ENCODE peak calls at places on chromosome 16, in five cellular contexts. W is tibial artery, B is IMR-90, C is left lung, R is esophagus squamous epithelium. L is an unnamed sample.
A peak's percentile ranks its signal among the peaks of the same experiment; 100 is the strongest.

GRCh38 chr16:15035163-15035729 is 20.6 kb downstream of the NTAN1 start:
- DNase-seq in W (no peak), B (no peak), C (no peak), R (no peak), L (no peak)

GRCh38 chr16:87834668-87835473 is 34.4 kb downstream of the SLC7A5 start:
- DNase-seq in W (no peak), B (peak; percentile 65), C (no peak), R (no peak), L (no peak)

GRCh38 chr16:70706948-70707465 is 21.2 kb upstream of the MTSS2 start:
- DNase-seq in W (no peak), B (peak; percentile 91), C (no peak), R (no peak), L (no peak)

GRCh38 chr16:86739808-86740207 is 161.5 kb downstream of the FOXL1 start:
- DNase-seq in W (no peak), B (no peak), C (no peak), R (no peak), L (no peak)

GRCh38 chr16:80318107-80318506 is 222.7 kb upstream of the DYNLRB2 start:
- DNase-seq in W (no peak), B (no peak), C (no peak), R (no peak), L (no peak)

GRCh38 chr16:16062023-16062932 is 112.9 kb downstream of the ABCC1 start:
- DNase-seq in W (no peak), B (no peak), C (no peak), R (no peak), L (no peak)

GRCh38 chr16:69767459-69768229 is 5.5 kb downstream of the WWP2 start:
- DNase-seq in W (no peak), B (no peak), C (no peak), R (no peak), L (no peak)

GRCh38 chr16:70573451-70574121 is 50.0 kb downstream of the SF3B3 start:
- DNase-seq in W (peak; percentile 33), B (peak; percentile 97), C (no peak), R (no peak), L (no peak)

DNA sequence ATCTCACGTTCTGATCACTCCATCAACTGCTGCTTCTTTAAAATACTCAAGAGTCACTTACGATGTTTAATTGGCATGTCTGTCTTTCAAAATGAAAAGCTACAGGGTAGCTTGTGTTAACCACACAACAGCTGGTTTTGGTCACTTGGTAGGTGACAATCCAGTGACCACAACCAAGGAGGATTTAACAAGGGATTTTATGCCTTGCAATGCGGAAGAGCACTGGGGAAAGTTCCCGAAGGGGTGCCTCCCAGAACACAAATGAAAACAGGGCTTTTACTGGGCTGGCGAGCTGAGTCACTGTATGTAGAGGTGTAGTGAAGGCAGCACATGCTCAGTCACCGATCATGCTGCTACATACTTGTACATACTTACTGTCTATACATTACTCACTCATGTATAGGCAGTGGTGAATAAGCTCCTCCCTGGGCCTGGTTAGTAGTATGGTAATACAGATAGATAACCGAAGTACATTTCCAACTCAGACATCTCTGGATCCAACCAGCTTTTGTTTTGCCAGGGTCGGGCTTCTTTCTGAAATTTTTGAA is 483.5 kb downstream of the CDH13 start:
- DNase-seq in W (no peak), B (no peak), C (no peak), R (no peak), L (no peak)
- H3K4me3 ChIP-seq in W (no peak overlapping the region), B (no peak overlapping the region), C (no peak overlapping the region), R (no peak overlapping the region), L (no peak overlapping the region)

GRCh38 chr16:3085868-3086595 is 13.1 kb downstream of the ZSCAN10 start:
- DNase-seq in W (no peak), B (no peak), C (no peak), R (no peak), L (no peak)
- H3K27ac ChIP-seq in W (no peak overlapping the region), B (no peak overlapping the region), C (peak overlapping the region; percentile 79), R (peak overlapping the region; percentile 69), L (no peak overlapping the region)

GRCh38 chr16:19559242-19559910 is 3.9 kb downstream of the VPS35L start:
- DNase-seq in W (no peak), B (peak; percentile 69), C (no peak), R (no peak), L (no peak)
- TF ChIP-seq CTCF in W (peak; percentile 44), B (peak; percentile 70), C (peak; percentile 71), R (peak; percentile 67), L (peak; percentile 56)

DNA sequence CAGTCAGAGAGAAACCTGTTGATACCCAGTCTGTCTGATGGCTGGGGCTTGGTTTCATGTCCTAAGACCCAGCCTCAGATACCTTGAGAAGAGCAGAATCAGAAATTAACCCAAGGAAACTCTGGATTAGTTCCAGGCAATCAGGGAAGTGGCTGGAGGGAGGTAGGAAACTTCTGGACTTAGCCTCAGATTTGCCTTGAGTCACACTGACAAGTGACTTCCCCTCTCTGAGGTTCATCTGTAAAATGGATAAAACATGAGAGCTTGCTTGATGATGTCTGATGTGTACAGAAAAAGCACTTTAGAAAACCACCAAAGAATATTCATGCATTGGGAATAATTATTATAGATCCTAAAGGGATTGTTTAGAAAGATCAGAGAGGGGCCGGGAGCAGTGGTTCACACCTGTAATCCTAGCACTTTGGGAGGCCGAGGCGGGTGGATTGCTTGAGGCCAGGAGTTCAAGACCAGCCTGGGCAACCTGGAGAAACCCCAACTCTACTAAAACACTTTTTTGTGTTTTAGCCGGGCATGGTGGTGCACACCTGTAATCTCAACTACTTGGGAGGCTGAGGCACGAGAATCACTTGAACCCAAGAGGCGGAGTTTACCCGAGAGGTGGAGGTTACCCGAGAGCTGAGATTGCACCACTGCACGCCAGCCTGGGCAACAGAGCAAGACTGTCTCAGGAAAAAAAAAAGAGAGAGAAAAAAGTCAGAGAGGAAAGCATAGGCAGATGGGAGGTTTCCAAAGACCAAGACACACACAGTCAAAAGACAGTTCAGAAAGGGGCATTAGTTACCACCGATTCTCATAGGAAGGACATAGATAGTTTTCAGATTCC is 3.8 kb downstream of the CIITA start:
- DNase-seq in W (no peak), B (no peak), C (peak; percentile 34), R (no peak), L (no peak)
- H3K4me3 ChIP-seq in W (peak overlapping the region; percentile 66), B (no peak overlapping the region), C (peak overlapping the region; percentile 76), R (peak overlapping the region; percentile 80), L (no peak overlapping the region)

DNA sequence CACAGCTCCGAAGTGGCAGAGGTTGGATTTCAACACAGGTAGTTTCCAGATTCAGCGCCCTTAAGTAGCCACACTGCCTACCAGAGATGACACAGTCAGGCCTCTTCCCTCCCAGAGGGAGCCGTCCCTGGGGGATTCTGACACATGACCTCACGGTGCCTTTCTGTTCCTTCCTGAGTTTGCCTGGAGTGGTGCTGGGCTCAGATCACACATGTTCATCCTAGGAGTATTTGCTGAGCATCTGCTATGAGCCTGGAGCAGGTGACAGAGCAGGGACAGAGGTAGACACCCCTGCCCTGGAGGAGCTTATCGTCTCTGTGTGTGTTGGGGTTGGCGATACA is 120.5 kb upstream of the GSE1 start:
- DNase-seq in W (no peak), B (no peak), C (no peak), R (no peak), L (no peak)
- H3K27ac ChIP-seq in W (peak overlapping the region; percentile 63), B (no peak overlapping the region), C (no peak overlapping the region), R (no peak overlapping the region), L (no peak overlapping the region)

GRCh38 chr16:386641-387156 is 4.9 kb upstream of the PGAP6 start:
- DNase-seq in W (no peak), B (no peak), C (no peak), R (no peak), L (no peak)
- TF ChIP-seq CTCF in W (no peak), B (peak; percentile 17), C (no peak), R (no peak), L (no peak)

GRCh38 chr16:20678242-20678641 is 19.2 kb downstream of the ACSM1 start:
- DNase-seq in W (no peak), B (no peak), C (no peak), R (no peak), L (no peak)

GRCh38 chr16:20674684-20675487 is 22.6 kb downstream of the ACSM1 start:
- DNase-seq in W (no peak), B (no peak), C (no peak), R (no peak), L (no peak)

GRCh38 chr16:20676867-20677266 is 20.6 kb downstream of the ACSM1 start:
- DNase-seq in W (no peak), B (no peak), C (no peak), R (no peak), L (no peak)

GRCh38 chr16:20675488-20676267 is 21.8 kb downstream of the ACSM1 start:
- DNase-seq in W (peak; percentile 21), B (no peak), C (peak; percentile 44), R (no peak), L (no peak)

DNA sequence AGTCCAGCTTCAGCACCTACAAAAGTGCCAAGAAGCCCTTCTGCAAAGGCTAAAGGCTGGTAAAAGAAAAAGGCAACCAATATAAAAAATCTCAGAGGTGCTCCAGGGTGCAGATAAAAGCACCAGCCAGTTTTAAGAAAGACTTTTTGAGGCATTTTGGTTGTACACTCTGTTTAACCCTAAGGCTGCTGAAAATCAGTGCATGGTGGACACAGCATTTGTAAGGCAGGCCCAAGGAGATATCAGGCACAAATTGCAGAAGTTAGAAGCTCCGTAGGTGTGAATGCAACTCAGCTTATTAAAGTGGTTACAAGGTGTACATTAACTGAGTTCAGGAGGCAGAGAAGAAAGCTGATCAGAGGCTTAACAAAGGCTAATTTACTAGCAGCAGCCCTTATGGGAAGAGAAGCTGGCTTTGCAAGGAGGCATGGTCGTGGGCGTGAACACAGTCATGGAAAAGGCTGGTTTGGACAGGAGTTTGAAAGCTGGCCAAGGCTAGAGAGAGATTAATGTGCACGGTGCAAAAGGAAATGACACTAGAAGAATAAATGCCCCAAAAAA is 21.1 kb downstream of the ACSM1 start:
- DNase-seq in W (no peak), B (no peak), C (no peak), R (no peak), L (no peak)
- H3K4me3 ChIP-seq in W (peak overlapping the region; percentile 59), B (no peak overlapping the region), C (peak overlapping the region; percentile 34), R (peak overlapping the region; percentile 60), L (peak overlapping the region; percentile 69)

GRCh38 chr16:54932737-54933254 is 2.1 kb downstream of the IRX5 start:
- DNase-seq in W (no peak), B (no peak), C (no peak), R (no peak), L (no peak)

GRCh38 chr16:54934536-54935410 is 4.1 kb downstream of the IRX5 start:
- DNase-seq in W (no peak), B (no peak), C (peak; percentile 47), R (no peak), L (no peak)

GRCh38 chr16:54931757-54932660 is 1.3 kb downstream of the IRX5 start:
- DNase-seq in W (no peak), B (no peak), C (no peak), R (no peak), L (no peak)

GRCh38 chr16:54935411-54936085 is 4.9 kb downstream of the IRX5 start:
- DNase-seq in W (no peak), B (no peak), C (no peak), R (no peak), L (no peak)

GRCh38 chr16:54933281-54934150 is 2.9 kb downstream of the IRX5 start:
- DNase-seq in W (no peak), B (no peak), C (no peak), R (no peak), L (no peak)
- H3K27ac ChIP-seq in W (no peak overlapping the region), B (no peak overlapping the region), C (peak overlapping the region; percentile 66), R (peak overlapping the region; percentile 92), L (no peak overlapping the region)

L was measured in coronary artery.